ENCODE peak calls at places on chromosomes 6 and 20, in ten cellular contexts. One of them, this sample, is unnamed.

GRCh38 chr6:111204881-111205280 is 117.6 kb downstream of the SLC16A10 start:
- DNase-seq in psoas muscle: no peak
- DNase-seq in coronary artery: no peak
- DNase-seq in NB4: no peak
- DNase-seq in fibroblast of mammary gland: no peak
- DNase-seq in CD8-positive, alpha-beta T cell: no peak
- DNase-seq in HFF-Myc: no peak
- DNase-seq in astrocyte of the cerebellum: no peak
- DNase-seq in stomach: no peak
- DNase-seq in cardiac muscle cell: no peak
- DNase-seq in this sample: no peak

GRCh38 chr6:158142789-158143188 is 25.3 kb downstream of the SERAC1 start:
- DNase-seq in psoas muscle: no peak
- DNase-seq in coronary artery: no peak
- DNase-seq in NB4: no peak
- DNase-seq in fibroblast of mammary gland: peak
- DNase-seq in CD8-positive, alpha-beta T cell: no peak
- DNase-seq in HFF-Myc: no peak
- DNase-seq in astrocyte of the cerebellum: peak
- DNase-seq in stomach: peak
- DNase-seq in cardiac muscle cell: no peak
- DNase-seq in this sample: no peak

GRCh38 chr6:149056777-149057463 is 260.6 kb upstream of the TAB2 start:
- DNase-seq in psoas muscle: no peak
- DNase-seq in coronary artery: no peak
- DNase-seq in NB4: no peak
- DNase-seq in fibroblast of mammary gland: no peak
- DNase-seq in CD8-positive, alpha-beta T cell: no peak
- DNase-seq in HFF-Myc: no peak
- DNase-seq in astrocyte of the cerebellum: no peak
- DNase-seq in stomach: no peak
- DNase-seq in cardiac muscle cell: peak
- DNase-seq in this sample: no peak

GRCh38 chr6:41885930-41886329 is 9.2 kb downstream of the USP49 start:
- DNase-seq in psoas muscle: no peak
- DNase-seq in coronary artery: no peak
- DNase-seq in NB4: no peak
- DNase-seq in fibroblast of mammary gland: no peak
- DNase-seq in CD8-positive, alpha-beta T cell: no peak
- DNase-seq in HFF-Myc: no peak
- DNase-seq in astrocyte of the cerebellum: no peak
- DNase-seq in stomach: no peak
- DNase-seq in cardiac muscle cell: no peak
- DNase-seq in this sample: no peak

GRCh38 chr6:163376167-163376566 is 38.4 kb upstream of the QKI start:
- DNase-seq in psoas muscle: no peak
- DNase-seq in coronary artery: no peak
- DNase-seq in NB4: no peak
- DNase-seq in fibroblast of mammary gland: no peak
- DNase-seq in CD8-positive, alpha-beta T cell: no peak
- DNase-seq in HFF-Myc: no peak
- DNase-seq in astrocyte of the cerebellum: no peak
- DNase-seq in stomach: no peak
- DNase-seq in cardiac muscle cell: no peak
- DNase-seq in this sample: no peak

GRCh38 chr6:1388081-1388926 is 1.1 kb upstream of the FOXF2 start:
- DNase-seq in psoas muscle: no peak
- DNase-seq in coronary artery: no peak
- DNase-seq in NB4: no peak
- DNase-seq in fibroblast of mammary gland: no peak
- DNase-seq in CD8-positive, alpha-beta T cell: no peak
- DNase-seq in HFF-Myc: no peak
- DNase-seq in astrocyte of the cerebellum: no peak
- DNase-seq in stomach: no peak
- DNase-seq in cardiac muscle cell: no peak
- DNase-seq in this sample: peak

GRCh38 chr6:80676386-80676785 is 569.9 kb downstream of the BCKDHB start:
- DNase-seq in psoas muscle: no peak
- DNase-seq in coronary artery: no peak
- DNase-seq in NB4: no peak
- DNase-seq in fibroblast of mammary gland: peak
- DNase-seq in CD8-positive, alpha-beta T cell: no peak
- DNase-seq in HFF-Myc: no peak
- DNase-seq in astrocyte of the cerebellum: no peak
- DNase-seq in stomach: no peak
- DNase-seq in cardiac muscle cell: no peak
- DNase-seq in this sample: no peak

GRCh38 chr6:31070711-31071197 is 41.6 kb downstream of the C6orf15 start:
- DNase-seq in psoas muscle: no peak
- DNase-seq in coronary artery: no peak
- DNase-seq in NB4: peak
- DNase-seq in fibroblast of mammary gland: peak
- DNase-seq in CD8-positive, alpha-beta T cell: no peak
- DNase-seq in HFF-Myc: no peak
- DNase-seq in astrocyte of the cerebellum: peak
- DNase-seq in stomach: peak
- DNase-seq in cardiac muscle cell: peak
- DNase-seq in this sample: no peak

GRCh38 chr6:17705778-17706579 is 746 bp downstream of the NUP153 start:
- DNase-seq in psoas muscle: peak
- DNase-seq in coronary artery: peak
- DNase-seq in NB4: peak
- DNase-seq in fibroblast of mammary gland: peak
- DNase-seq in CD8-positive, alpha-beta T cell: peak
- DNase-seq in HFF-Myc: no peak
- DNase-seq in astrocyte of the cerebellum: peak
- DNase-seq in stomach: peak
- DNase-seq in cardiac muscle cell: peak
- DNase-seq in this sample: peak

GRCh38 chr6:141548969-141549368 is 583.8 kb upstream of the GJE1 start:
- DNase-seq in psoas muscle: no peak
- DNase-seq in coronary artery: no peak
- DNase-seq in NB4: peak
- DNase-seq in fibroblast of mammary gland: peak
- DNase-seq in CD8-positive, alpha-beta T cell: no peak
- DNase-seq in HFF-Myc: no peak
- DNase-seq in astrocyte of the cerebellum: no peak
- DNase-seq in stomach: no peak
- DNase-seq in cardiac muscle cell: no peak
- DNase-seq in this sample: no peak

GRCh38 chr6:101689695-101690094 is 296.2 kb downstream of the GRIK2 start:
- DNase-seq in psoas muscle: no peak
- DNase-seq in coronary artery: no peak
- DNase-seq in NB4: no peak
- DNase-seq in fibroblast of mammary gland: no peak
- DNase-seq in CD8-positive, alpha-beta T cell: no peak
- DNase-seq in HFF-Myc: no peak
- DNase-seq in astrocyte of the cerebellum: no peak
- DNase-seq in stomach: no peak
- DNase-seq in cardiac muscle cell: no peak
- DNase-seq in this sample: no peak

GRCh38 chr6:17492350-17492749 is 99.0 kb downstream of the CAP2 start:
- DNase-seq in psoas muscle: no peak
- DNase-seq in coronary artery: no peak
- DNase-seq in NB4: no peak
- DNase-seq in fibroblast of mammary gland: no peak
- DNase-seq in CD8-positive, alpha-beta T cell: no peak
- DNase-seq in HFF-Myc: no peak
- DNase-seq in astrocyte of the cerebellum: no peak
- DNase-seq in stomach: no peak
- DNase-seq in cardiac muscle cell: no peak
- DNase-seq in this sample: no peak

GRCh38 chr6:150207931-150208570 is 65.2 kb downstream of the PPP1R14C start:
- DNase-seq in psoas muscle: no peak
- DNase-seq in coronary artery: no peak
- DNase-seq in NB4: no peak
- DNase-seq in fibroblast of mammary gland: peak
- DNase-seq in CD8-positive, alpha-beta T cell: no peak
- DNase-seq in HFF-Myc: no peak
- DNase-seq in astrocyte of the cerebellum: no peak
- DNase-seq in stomach: no peak
- DNase-seq in cardiac muscle cell: no peak
- DNase-seq in this sample: no peak

GRCh38 chr6:157668034-157668401 is 155.0 kb upstream of the SNX9 start:
- DNase-seq in psoas muscle: no peak
- DNase-seq in coronary artery: no peak
- DNase-seq in NB4: no peak
- DNase-seq in fibroblast of mammary gland: no peak
- DNase-seq in CD8-positive, alpha-beta T cell: no peak
- DNase-seq in HFF-Myc: no peak
- DNase-seq in astrocyte of the cerebellum: no peak
- DNase-seq in stomach: no peak
- DNase-seq in cardiac muscle cell: no peak
- DNase-seq in this sample: no peak

GRCh38 chr20:6767536-6768227 is at the start of gene BMP2:
- DNase-seq in psoas muscle: peak
- DNase-seq in coronary artery: peak
- DNase-seq in NB4: peak
- DNase-seq in fibroblast of mammary gland: peak
- DNase-seq in CD8-positive, alpha-beta T cell: no peak
- DNase-seq in HFF-Myc: no peak
- DNase-seq in astrocyte of the cerebellum: no peak
- DNase-seq in stomach: peak
- DNase-seq in cardiac muscle cell: peak
- DNase-seq in this sample: peak
- TF ChIP-seq CTCF in psoas muscle: no peak
- TF ChIP-seq CTCF in coronary artery: no peak
- TF ChIP-seq CTCF in NB4: no peak
- TF ChIP-seq CTCF in fibroblast of mammary gland: no peak
- TF ChIP-seq CTCF in CD8-positive, alpha-beta T cell: no peak
- TF ChIP-seq CTCF in HFF-Myc: no peak
- TF ChIP-seq CTCF in astrocyte of the cerebellum: no peak
- TF ChIP-seq CTCF in stomach: no peak
- TF ChIP-seq CTCF in cardiac muscle cell: no peak
- TF ChIP-seq CTCF in this sample: no peak

GRCh38 chr6:34887753-34888440 is at the start of gene TAF11:
- DNase-seq in psoas muscle: peak
- DNase-seq in coronary artery: peak
- DNase-seq in NB4: peak
- DNase-seq in fibroblast of mammary gland: peak
- DNase-seq in CD8-positive, alpha-beta T cell: peak
- DNase-seq in HFF-Myc: peak
- DNase-seq in astrocyte of the cerebellum: peak
- DNase-seq in stomach: peak
- DNase-seq in cardiac muscle cell: peak
- DNase-seq in this sample: peak

GRCh38 chr6:34891296-34891695 is 2.2 kb downstream of the ANKS1A start:
- DNase-seq in psoas muscle: no peak
- DNase-seq in coronary artery: no peak
- DNase-seq in NB4: no peak
- DNase-seq in fibroblast of mammary gland: no peak
- DNase-seq in CD8-positive, alpha-beta T cell: no peak
- DNase-seq in HFF-Myc: no peak
- DNase-seq in astrocyte of the cerebellum: no peak
- DNase-seq in stomach: no peak
- DNase-seq in cardiac muscle cell: no peak
- DNase-seq in this sample: no peak

GRCh38 chr6:34888874-34889555 is at the start of gene ANKS1A:
- DNase-seq in psoas muscle: peak
- DNase-seq in coronary artery: peak
- DNase-seq in NB4: peak
- DNase-seq in fibroblast of mammary gland: peak
- DNase-seq in CD8-positive, alpha-beta T cell: peak
- DNase-seq in HFF-Myc: no peak
- DNase-seq in astrocyte of the cerebellum: no peak
- DNase-seq in stomach: peak
- DNase-seq in cardiac muscle cell: peak
- DNase-seq in this sample: peak

GRCh38 chr6:34890526-34890910 is 1.5 kb downstream of the ANKS1A start:
- DNase-seq in psoas muscle: no peak
- DNase-seq in coronary artery: no peak
- DNase-seq in NB4: peak
- DNase-seq in fibroblast of mammary gland: no peak
- DNase-seq in CD8-positive, alpha-beta T cell: no peak
- DNase-seq in HFF-Myc: no peak
- DNase-seq in astrocyte of the cerebellum: no peak
- DNase-seq in stomach: no peak
- DNase-seq in cardiac muscle cell: no peak
- DNase-seq in this sample: no peak

GRCh38 chr6:34888441-34888820 is 589 bp upstream of the TAF11 start:
- DNase-seq in psoas muscle: no peak
- DNase-seq in coronary artery: no peak
- DNase-seq in NB4: no peak
- DNase-seq in fibroblast of mammary gland: no peak
- DNase-seq in CD8-positive, alpha-beta T cell: no peak
- DNase-seq in HFF-Myc: no peak
- DNase-seq in astrocyte of the cerebellum: no peak
- DNase-seq in stomach: no peak
- DNase-seq in cardiac muscle cell: no peak
- DNase-seq in this sample: peak
- TF ChIP-seq CTCF in psoas muscle: no peak
- TF ChIP-seq CTCF in coronary artery: no peak
- TF ChIP-seq CTCF in NB4: no peak
- TF ChIP-seq CTCF in fibroblast of mammary gland: no peak
- TF ChIP-seq CTCF in CD8-positive, alpha-beta T cell: no peak
- TF ChIP-seq CTCF in HFF-Myc: no peak
- TF ChIP-seq CTCF in astrocyte of the cerebellum: no peak
- TF ChIP-seq CTCF in stomach: no peak
- TF ChIP-seq CTCF in cardiac muscle cell: no peak
- TF ChIP-seq CTCF in this sample: no peak

DNA sequence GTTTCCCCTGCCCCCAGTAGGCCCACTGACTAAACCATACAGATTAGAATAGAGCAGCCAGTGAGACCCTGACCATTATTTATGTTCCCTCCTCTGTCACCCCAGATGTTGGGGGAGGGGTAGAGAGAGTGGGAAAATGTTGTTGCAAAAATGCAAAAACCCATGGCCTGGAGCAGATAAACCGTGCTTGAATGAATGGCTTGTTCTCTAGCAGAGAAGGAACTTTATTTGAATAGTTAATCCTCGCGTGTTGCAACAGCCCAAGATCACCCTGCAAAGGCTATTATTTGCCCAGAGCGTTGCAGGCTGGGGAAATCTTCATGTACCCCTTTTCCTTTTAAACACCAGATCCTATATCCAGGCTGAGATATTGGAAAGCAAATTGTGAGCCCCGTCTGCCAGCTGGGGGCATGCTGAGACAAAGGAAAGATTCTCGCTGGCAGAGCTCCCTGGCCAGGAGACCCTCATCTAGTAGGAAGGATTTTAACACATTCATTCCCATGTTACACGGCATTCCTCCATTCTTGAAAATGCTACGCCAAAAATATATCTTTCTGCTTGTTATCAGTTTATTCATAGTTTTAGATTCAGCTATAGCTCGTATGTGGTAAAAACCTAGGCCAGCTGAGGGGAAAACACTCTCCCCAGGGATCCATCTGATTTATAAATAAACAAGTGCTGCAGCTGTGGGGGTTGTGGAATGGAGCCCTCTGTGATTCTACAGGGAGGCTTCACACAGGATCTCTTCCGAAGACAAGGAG is 53.0 kb downstream of the LINC00237 start:
- DNase-seq in psoas muscle: no peak
- DNase-seq in coronary artery: no peak
- DNase-seq in NB4: peak
- DNase-seq in fibroblast of mammary gland: no peak
- DNase-seq in CD8-positive, alpha-beta T cell: no peak
- DNase-seq in HFF-Myc: no peak
- DNase-seq in astrocyte of the cerebellum: no peak
- DNase-seq in stomach: no peak
- DNase-seq in cardiac muscle cell: peak
- DNase-seq in this sample: no peak
- TF ChIP-seq CTCF in psoas muscle: no peak
- TF ChIP-seq CTCF in coronary artery: no peak
- TF ChIP-seq CTCF in NB4: no peak
- TF ChIP-seq CTCF in fibroblast of mammary gland: no peak
- TF ChIP-seq CTCF in CD8-positive, alpha-beta T cell: no peak
- TF ChIP-seq CTCF in HFF-Myc: no peak
- TF ChIP-seq CTCF in astrocyte of the cerebellum: no peak
- TF ChIP-seq CTCF in stomach: no peak
- TF ChIP-seq CTCF in cardiac muscle cell: no peak
- TF ChIP-seq CTCF in this sample: no peak

GRCh38 chr6:139230421-139230840 is 61.4 kb downstream of the TXLNB start:
- DNase-seq in psoas muscle: no peak
- DNase-seq in coronary artery: no peak
- DNase-seq in NB4: peak
- DNase-seq in fibroblast of mammary gland: peak
- DNase-seq in CD8-positive, alpha-beta T cell: no peak
- DNase-seq in HFF-Myc: no peak
- DNase-seq in astrocyte of the cerebellum: no peak
- DNase-seq in stomach: no peak
- DNase-seq in cardiac muscle cell: peak
- DNase-seq in this sample: no peak
- TF ChIP-seq CTCF in psoas muscle: no peak
- TF ChIP-seq CTCF in coronary artery: no peak
- TF ChIP-seq CTCF in NB4: no peak
- TF ChIP-seq CTCF in fibroblast of mammary gland: peak
- TF ChIP-seq CTCF in CD8-positive, alpha-beta T cell: no peak
- TF ChIP-seq CTCF in HFF-Myc: no peak
- TF ChIP-seq CTCF in astrocyte of the cerebellum: no peak
- TF ChIP-seq CTCF in stomach: no peak
- TF ChIP-seq CTCF in cardiac muscle cell: peak
- TF ChIP-seq CTCF in this sample: peak

This sample was measured in GM13976.